ENCODE peak calls at places on chromosomes 13 and 19, in seven cellular contexts. E is IMR-90, G is bronchial epithelial cell, U is coronary artery, S is left ventricle myocardium inferior, I is tibial nerve, Z is A549. F is an unnamed sample.

GRCh38 chr19:38049105-38049649 is 142.2 kb downstream of the SIPA1L3 start:
- DNase-seq in E (no peak), G (no peak), U (no peak), S (no peak), I (no peak), Z (no peak), F (peak)

GRCh38 chr13:34750078-34750703 is 191.9 kb upstream of the NBEA start:
- DNase-seq in E (no peak), G (no peak), U (no peak), S (peak), I (no peak), Z (no peak), F (no peak)

GRCh38 chr13:75556961-75557360 is 7.4 kb downstream of the UCHL3 start:
- DNase-seq in E (no peak), G (no peak), U (no peak), S (no peak), I (no peak), Z (no peak), F (no peak)

GRCh38 chr19:8255426-8256125 is 46.4 kb downstream of the CERS4 start:
- DNase-seq in E (no peak), G (no peak), U (no peak), S (no peak), I (no peak), Z (no peak), F (no peak)

GRCh38 chr19:43799502-43800142 is 2.6 kb downstream of the LYPD5 start:
- DNase-seq in E (no peak), G (peak), U (peak), S (no peak), I (no peak), Z (no peak), F (no peak)

GRCh38 chr19:29878973-29879654 is 62.9 kb upstream of the URI1 start:
- DNase-seq in E (peak), G (peak), U (no peak), S (no peak), I (peak), Z (peak), F (no peak)

GRCh38 chr13:36839281-36839680 is 20.3 kb downstream of the RFXAP start:
- DNase-seq in E (no peak), G (no peak), U (no peak), S (no peak), I (no peak), Z (no peak), F (no peak)

GRCh38 chr13:50277127-50277526 is 261.9 kb downstream of the KCNRG start:
- DNase-seq in E (no peak), G (peak), U (no peak), S (no peak), I (no peak), Z (no peak), F (no peak)

GRCh38 chr19:8240274-8241229 is 31.4 kb downstream of the CERS4 start:
- DNase-seq in E (peak), G (peak), U (peak), S (peak), I (peak), Z (no peak), F (peak)

GRCh38 chr19:6402834-6403608 is 10.1 kb upstream of the GTF2F1 start:
- DNase-seq in E (peak), G (no peak), U (no peak), S (no peak), I (no peak), Z (no peak), F (no peak)

GRCh38 chr19:3426433-3426832 is 53.9 kb downstream of the SMIM24 start:
- DNase-seq in E (no peak), G (no peak), U (no peak), S (no peak), I (no peak), Z (no peak), F (no peak)

GRCh38 chr19:44204772-44205171 is 7.6 kb upstream of the ZNF227 start:
- DNase-seq in E (no peak), G (no peak), U (no peak), S (no peak), I (no peak), Z (no peak), F (no peak)

GRCh38 chr19:29806098-29806866 is 5.5 kb upstream of the CCNE1 start:
- DNase-seq in E (peak), G (no peak), U (no peak), S (peak), I (no peak), Z (peak), F (no peak)

GRCh38 chr13:74134777-74135305 is 637 bp upstream of the KLF12 start:
- DNase-seq in E (no peak), G (peak), U (peak), S (peak), I (no peak), Z (peak), F (peak)

GRCh38 chr13:47110141-47110540 is 213.3 kb upstream of the HTR2A start:
- DNase-seq in E (no peak), G (no peak), U (no peak), S (no peak), I (no peak), Z (no peak), F (no peak)

GRCh38 chr19:9406798-9407352 is 28.5 kb downstream of the ZNF266 start:
- DNase-seq in E (peak), G (peak), U (peak), S (peak), I (peak), Z (peak), F (peak)

GRCh38 chr13:76837811-76838210 is 48.4 kb downstream of the KCTD12 start:
- DNase-seq in E (peak), G (no peak), U (no peak), S (no peak), I (no peak), Z (no peak), F (no peak)

GRCh38 chr13:114031631-114032030 is 57.8 kb upstream of the C13orf46 start:
- DNase-seq in E (no peak), G (peak), U (no peak), S (no peak), I (no peak), Z (no peak), F (no peak)

GRCh38 chr13:77143325-77143907 is 116.5 kb upstream of the FBXL3 start:
- DNase-seq in E (peak), G (peak), U (no peak), S (no peak), I (no peak), Z (no peak), F (no peak)

GRCh38 chr13:105207586-105208293 is 1327.7 kb downstream of the EFNB2 start:
- DNase-seq in E (peak), G (no peak), U (no peak), S (no peak), I (no peak), Z (no peak), F (no peak)

GRCh38 chr19:10766049-10766623 is 48.3 kb downstream of the DNM2 start:
- DNase-seq in E (no peak), G (no peak), U (no peak), S (no peak), I (no peak), Z (no peak), F (peak)

GRCh38 chr13:81148822-81149221 is 807.9 kb upstream of the SPRY2 start:
- DNase-seq in E (no peak), G (no peak), U (no peak), S (no peak), I (no peak), Z (no peak), F (no peak)

GRCh38 chr19:5154129-5154798 is 185.4 kb downstream of the KDM4B start:
- DNase-seq in E (no peak), G (no peak), U (peak), S (no peak), I (no peak), Z (peak), F (peak)

GRCh38 chr13:110134801-110135200 is 172.2 kb downstream of the COL4A1 start:
- DNase-seq in E (no peak), G (no peak), U (peak), S (no peak), I (no peak), Z (no peak), F (no peak)

GRCh38 chr13:111899714-111900389 is 167.1 kb upstream of the SOX1 start:
- DNase-seq in E (no peak), G (no peak), U (peak), S (no peak), I (no peak), Z (no peak), F (no peak)

GRCh38 chr13:64640002-64640401 is 2590.1 kb downstream of the PCDH9 start:
- DNase-seq in E (peak), G (peak), U (no peak), S (no peak), I (no peak), Z (peak), F (no peak)

GRCh38 chr19:46813570-46814358 is 25.4 kb upstream of the SLC1A5 start:
- DNase-seq in E (peak), G (peak), U (peak), S (peak), I (peak), Z (peak), F (peak)

GRCh38 chr19:23774156-23774971 is 15.7 kb upstream of the ZNF681 start:
- DNase-seq in E (no peak), G (peak), U (no peak), S (no peak), I (no peak), Z (no peak), F (no peak)

GRCh38 chr13:111877906-111878305 is 189.0 kb upstream of the SOX1 start:
- DNase-seq in E (no peak), G (no peak), U (peak), S (no peak), I (no peak), Z (no peak), F (no peak)

GRCh38 chr19:41564515-41565383 is 11.2 kb upstream of the CEACAM21 start:
- DNase-seq in E (no peak), G (no peak), U (peak), S (no peak), I (no peak), Z (no peak), F (no peak)

GRCh38 chr13:51844862-51845573 is at the start of gene TMEM272:
- DNase-seq in E (peak), G (no peak), U (no peak), S (peak), I (no peak), Z (peak), F (peak)
- TF ChIP-seq CTCF in E (peak), G (peak), U (peak), S (peak), I (peak), Z (peak), F (peak)

GRCh38 chr19:15633122-15633521 is 7.6 kb upstream of the CYP4F3 start:
- DNase-seq in E (no peak), G (no peak), U (no peak), S (no peak), I (no peak), Z (no peak), F (no peak)

GRCh38 chr19:15634105-15634504 is 6.6 kb upstream of the CYP4F3 start:
- DNase-seq in E (no peak), G (no peak), U (no peak), S (no peak), I (no peak), Z (no peak), F (no peak)

GRCh38 chr19:15635016-15635805 is 5.5 kb upstream of the CYP4F3 start:
- DNase-seq in E (no peak), G (peak), U (no peak), S (no peak), I (no peak), Z (no peak), F (no peak)

GRCh38 chr19:15629003-15629880 is 11.5 kb upstream of the CYP4F3 start:
- DNase-seq in E (peak), G (peak), U (peak), S (peak), I (peak), Z (peak), F (peak)

DNA sequence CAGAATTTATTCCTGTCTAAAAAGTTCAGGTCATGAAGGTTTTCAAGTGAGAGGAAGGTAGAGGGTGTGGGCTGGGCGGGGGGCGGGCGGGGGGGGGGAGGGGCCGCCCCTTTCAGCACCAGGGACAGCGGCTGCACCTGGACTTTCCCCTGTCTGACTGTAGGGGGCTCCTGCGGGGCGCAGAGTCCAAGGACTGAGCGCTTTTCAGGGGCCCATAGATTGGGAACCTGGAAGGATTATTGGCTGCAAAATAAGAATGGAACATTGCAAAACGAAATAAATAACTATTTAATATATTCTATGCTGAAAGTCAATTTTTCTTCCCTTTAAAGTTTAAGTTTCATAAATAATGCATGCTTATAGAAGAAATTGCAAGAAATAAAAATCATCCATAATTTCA is 8.9 kb upstream of the CYP4F3 start:
- DNase-seq in E (no peak), G (no peak), U (peak), S (no peak), I (no peak), Z (peak), F (no peak)
- TF ChIP-seq CTCF in E (peak), G (peak), U (no peak), S (peak), I (no peak), Z (peak), F (no peak)

GRCh38 chr13:62119739-62120700 is 704.4 kb upstream of the PCDH20 start:
- DNase-seq in E (peak), G (peak), U (no peak), S (no peak), I (no peak), Z (peak), F (no peak)
- TF ChIP-seq CTCF in E (peak), G (no peak), U (no peak), S (peak), I (peak), Z (peak), F (no peak)

GRCh38 chr19:1422360-1422759 is 15.0 kb downstream of the DAZAP1 start:
- DNase-seq in E (no peak), G (no peak), U (no peak), S (no peak), I (no peak), Z (no peak), F (no peak)

GRCh38 chr19:1421958-1422305 is 14.5 kb downstream of the DAZAP1 start:
- DNase-seq in E (no peak), G (no peak), U (no peak), S (no peak), I (no peak), Z (no peak), F (no peak)

GRCh38 chr19:1423445-1424181 is 14.6 kb upstream of the RPS15 start:
- DNase-seq in E (no peak), G (no peak), U (no peak), S (no peak), I (no peak), Z (no peak), F (no peak)

GRCh38 chr19:1424182-1424955 is 13.8 kb upstream of the RPS15 start:
- DNase-seq in E (no peak), G (no peak), U (no peak), S (no peak), I (no peak), Z (no peak), F (no peak)

GRCh38 chr19:1422943-1423342 is 15.3 kb upstream of the RPS15 start:
- DNase-seq in E (no peak), G (no peak), U (no peak), S (no peak), I (no peak), Z (no peak), F (no peak)
- TF ChIP-seq CTCF in E (no peak), G (no peak), U (no peak), S (no peak), I (no peak), Z (no peak), F (no peak)

DNA sequence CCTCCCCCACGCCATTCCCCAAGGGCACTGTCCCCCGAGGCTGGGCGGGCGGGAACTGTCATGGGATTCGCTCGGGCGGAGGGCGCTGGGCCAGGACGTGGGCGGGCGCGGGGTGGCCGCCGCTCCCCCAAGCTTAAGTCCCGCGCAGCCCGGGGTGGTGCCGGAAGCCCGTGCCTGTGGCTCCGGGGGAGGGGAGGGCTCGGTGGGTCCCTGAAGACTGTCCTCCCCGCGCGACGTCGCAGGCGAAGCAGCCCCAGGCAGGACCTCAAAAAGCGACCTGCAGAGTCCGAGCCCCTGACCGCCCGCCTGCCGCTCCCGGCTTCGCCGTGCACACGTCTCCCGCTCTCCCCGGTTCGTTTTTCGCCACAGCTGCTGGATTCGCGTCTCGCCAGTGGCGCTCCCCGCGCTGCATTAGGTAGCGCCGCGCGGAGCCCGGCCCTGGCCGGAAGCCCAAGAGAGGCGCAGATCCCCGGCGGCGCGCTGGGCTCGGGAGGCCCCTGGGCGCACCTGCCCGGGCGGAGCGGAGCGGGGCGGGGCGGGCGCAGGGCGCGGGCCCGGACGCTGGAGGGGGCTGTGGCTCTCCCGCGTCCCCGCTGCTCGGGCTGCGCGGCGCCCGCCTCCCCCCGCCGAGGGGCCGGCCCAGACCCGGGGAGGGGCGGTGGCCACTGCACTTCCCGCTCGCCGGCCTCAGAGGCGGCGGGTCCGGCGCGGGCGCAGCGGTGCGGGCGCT is at the start of gene FARP1:
- DNase-seq in E (peak), G (peak), U (peak), S (peak), I (peak), Z (peak), F (peak)
- TF ChIP-seq CTCF in E (peak), G (peak), U (peak), S (peak), I (peak), Z (peak), F (peak)

GRCh38 chr19:45553464-45553863 is 31.1 kb downstream of the OPA3 start:
- DNase-seq in E (no peak), G (peak), U (no peak), S (no peak), I (no peak), Z (no peak), F (peak)
- TF ChIP-seq CTCF in E (no peak), G (peak), U (no peak), S (no peak), I (no peak), Z (no peak), F (peak)

DNA sequence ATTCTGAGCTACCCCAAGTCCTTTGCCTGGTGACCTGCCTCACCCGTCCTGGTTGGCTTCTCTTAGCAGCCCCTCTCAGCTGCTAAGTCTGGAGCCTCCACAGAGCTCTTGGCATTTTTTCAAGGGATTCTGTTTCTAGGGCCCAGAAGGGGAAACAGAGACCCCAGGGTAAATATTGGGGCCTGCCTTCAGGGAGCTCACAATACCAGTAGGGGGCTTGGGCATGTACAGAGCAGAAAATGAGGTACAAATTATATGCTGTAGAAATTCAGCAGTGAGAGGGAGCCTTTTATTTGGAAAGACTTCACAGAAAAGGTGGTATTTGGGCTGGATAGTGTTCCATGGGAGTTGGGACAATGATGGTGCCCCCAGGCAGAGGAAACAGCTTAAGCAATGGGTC is 3.7 kb downstream of the SAMD4B start:
- DNase-seq in E (no peak), G (no peak), U (no peak), S (no peak), I (no peak), Z (no peak), F (no peak)
- TF ChIP-seq CTCF in E (no peak), G (no peak), U (no peak), S (no peak), I (no peak), Z (no peak), F (no peak)